ENCODE peak calls at places on chromosomes 2 and 18, in five cellular contexts. M, I, C, O and R are unnamed samples.

GRCh38 chr2:197113221-197113831 is 186.8 kb upstream of the PGAP1 start:
- DNase-seq in I (no peak), C (no peak), M (no peak), O (peak), R (no peak)

GRCh38 chr18:22057908-22058527 is 111.4 kb upstream of the GATA6 start:
- DNase-seq in I (no peak), C (no peak), O (no peak), M (no peak), R (no peak)

GRCh38 chr18:56789004-56789888 is 138.1 kb downstream of the WDR7 start:
- DNase-seq in I (no peak), O (peak), M (no peak), C (no peak), R (peak)

GRCh38 chr18:44917184-44917864 is 236.6 kb downstream of the SETBP1 start:
- DNase-seq in C (no peak), O (no peak), I (no peak), M (no peak), R (no peak)

GRCh38 chr2:101795033-101795432 is 97.5 kb downstream of the MAP4K4 start:
- DNase-seq in M (no peak), C (no peak), O (no peak), I (no peak), R (no peak)

GRCh38 chr2:111698089-111698488 is 185.9 kb downstream of the ANAPC1 start:
- DNase-seq in I (no peak), M (no peak), C (no peak), O (no peak), R (no peak)

GRCh38 chr2:10493636-10494281 is 45.6 kb upstream of the ODC1 start:
- DNase-seq in M (peak), O (peak), I (peak), C (peak), R (peak)

GRCh38 chr18:60202702-60203101 is 169.9 kb downstream of the MC4R start:
- DNase-seq in M (no peak), C (no peak), I (no peak), O (no peak), R (no peak)

GRCh38 chr2:9984217-9984739 is 32.8 kb downstream of the GRHL1 start:
- DNase-seq in M (no peak), I (no peak), O (peak), C (no peak), R (peak)

GRCh38 chr2:151506170-151506569 is 96.5 kb downstream of the RIF1 start:
- DNase-seq in M (no peak), C (no peak), I (no peak), O (no peak), R (no peak)

GRCh38 chr2:42566006-42566405 is 2.4 kb upstream of the MTA3 start:
- DNase-seq in M (peak), O (no peak), I (no peak), C (no peak), R (peak)

GRCh38 chr18:64175432-64175831 is 26.5 kb upstream of the LINC00305 start:
- DNase-seq in M (no peak), I (no peak), O (peak), C (no peak), R (no peak)

GRCh38 chr2:101349893-101350662 is 37.2 kb downstream of the CREG2 start:
- DNase-seq in M (no peak), I (no peak), C (no peak), O (no peak), R (peak)

GRCh38 chr2:10374362-10374943 is 71.7 kb downstream of the HPCAL1 start:
- DNase-seq in M (no peak), O (no peak), I (no peak), C (no peak), R (no peak)

GRCh38 chr2:233061007-233061590 is 957 bp downstream of the INPP5D start:
- DNase-seq in C (no peak), M (peak), I (no peak), O (peak), R (no peak)

GRCh38 chr2:43027103-43027482 is 199.3 kb downstream of the ZFP36L2 start:
- DNase-seq in O (no peak), I (no peak), M (peak), C (no peak), R (no peak)

GRCh38 chr2:200467806-200468686 is 41.8 kb downstream of the KCTD18 start:
- DNase-seq in O (no peak), C (no peak), I (no peak), M (no peak), R (peak)

GRCh38 chr18:25726278-25726677 is 364.1 kb downstream of the SS18 start:
- DNase-seq in C (no peak), I (no peak), O (no peak), M (no peak), R (no peak)

GRCh38 chr18:13216092-13216582 is 2.4 kb upstream of the LDLRAD4 start:
- DNase-seq in I (no peak), C (no peak), M (peak), O (peak), R (peak)

GRCh38 chr2:85852979-85853498 is 35.8 kb downstream of the ST3GAL5 start:
- DNase-seq in C (peak), O (peak), I (no peak), M (peak), R (peak)

GRCh38 chr18:51321696-51322095 is 124.2 kb upstream of the MEX3C start:
- DNase-seq in I (no peak), M (no peak), O (no peak), C (no peak), R (no peak)

GRCh38 chr2:221346411-221346810 is 225.7 kb downstream of the EPHA4 start:
- DNase-seq in C (no peak), I (no peak), M (no peak), O (no peak), R (no peak)

GRCh38 chr2:18630101-18630500 is 40.7 kb upstream of the NT5C1B start:
- DNase-seq in I (peak), C (no peak), O (no peak), M (no peak), R (no peak)

GRCh38 chr18:2281523-2282199 is 289.6 kb downstream of the METTL4 start:
- DNase-seq in I (no peak), C (no peak), O (no peak), M (no peak), R (no peak)

GRCh38 chr2:11270891-11271290 is 73.5 kb downstream of the ROCK2 start:
- DNase-seq in I (no peak), C (no peak), M (no peak), O (no peak), R (no peak)

DNA sequence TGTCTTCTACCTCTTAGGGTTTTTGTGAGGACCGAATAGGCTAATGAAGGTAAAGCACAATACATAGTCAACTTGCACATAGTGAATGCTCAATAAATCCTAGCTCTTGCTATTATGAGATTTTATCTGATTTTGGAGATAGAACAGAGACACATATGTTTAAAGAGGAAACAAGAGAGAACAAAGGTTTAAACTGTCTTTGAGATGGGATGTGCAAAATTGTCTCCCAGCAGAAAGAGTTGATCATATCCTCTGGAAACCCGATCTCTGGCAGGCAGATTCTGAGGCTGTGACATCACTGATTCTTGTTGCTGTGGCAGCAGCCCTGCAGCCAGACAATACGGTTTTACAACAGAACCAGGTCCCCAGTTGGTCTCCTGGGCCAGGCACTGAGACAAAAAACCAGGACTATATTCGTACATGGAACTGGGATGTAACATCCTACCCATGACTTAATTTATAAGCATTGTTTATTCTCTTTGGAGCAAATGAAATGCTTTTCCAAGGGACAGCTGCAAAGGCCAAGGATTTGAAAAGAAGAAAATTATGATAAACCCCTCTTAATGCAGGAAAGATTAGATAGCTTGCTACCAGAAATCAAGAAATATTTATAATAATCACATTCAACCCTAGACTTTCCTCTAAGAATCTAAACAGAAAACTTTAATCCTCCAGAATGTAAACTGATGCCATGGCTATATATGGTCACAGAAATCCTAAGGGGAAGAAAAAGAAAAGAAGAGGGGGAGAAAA is 80.2 kb downstream of the SLC8A1 start:
- DNase-seq in I (no peak), M (no peak), C (no peak), O (no peak), R (no peak)
- H3K4me3 ChIP-seq in I (no peak), M (no peak), C (no peak), O (no peak), R (no peak)

DNA sequence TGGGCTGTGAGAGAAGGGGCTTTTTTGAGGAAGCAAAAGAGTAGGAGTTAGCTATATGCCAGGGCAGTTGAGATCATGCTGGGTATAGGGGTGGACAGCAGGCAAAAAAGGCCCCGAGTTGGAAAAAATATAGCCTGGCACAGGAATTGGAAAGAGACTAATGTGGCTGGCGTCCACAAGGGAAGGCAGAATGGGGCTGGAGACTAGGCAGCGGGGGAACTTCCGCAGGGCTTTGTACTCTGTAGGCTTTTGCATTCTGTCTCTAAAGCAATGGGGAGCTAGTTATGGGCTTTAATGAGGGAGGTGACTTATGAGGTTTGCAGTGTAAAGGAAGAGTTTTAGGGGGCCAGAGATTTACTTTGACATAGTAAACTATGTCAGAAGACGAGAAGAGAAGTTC is 57.4 kb upstream of the ACVR1 start:
- DNase-seq in O (no peak), C (no peak), M (no peak), I (no peak), R (no peak)
- H3K4me3 ChIP-seq in O (no peak), C (no peak), M (no peak), I (no peak), R (no peak)

DNA sequence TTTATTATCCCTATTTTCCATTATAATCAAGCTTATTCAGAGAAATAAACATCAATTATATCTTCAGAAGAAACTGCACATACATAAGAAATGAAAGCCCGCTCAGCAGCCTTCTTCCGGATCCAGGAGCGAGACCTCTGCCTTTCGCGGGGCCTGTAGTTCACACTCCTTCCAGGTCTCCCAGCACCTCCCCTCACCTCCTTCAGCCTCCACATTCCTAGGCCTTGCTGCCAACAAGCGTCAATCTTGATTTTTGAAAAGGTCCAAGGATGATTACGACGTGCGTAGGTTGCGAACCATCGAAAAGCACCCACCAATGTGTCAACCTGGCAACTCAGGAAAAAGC is 355 bp upstream of the KIDINS220 start:
- DNase-seq in M (no peak), O (no peak), I (no peak), C (no peak), R (no peak)
- H3K4me3 ChIP-seq in M (no peak), O (peak), I (peak), C (peak), R (no peak)

GRCh38 chr18:48784654-48785053 is 166.1 kb downstream of the SMAD7 start:
- DNase-seq in M (no peak), I (no peak), O (peak), C (no peak), R (no peak)

GRCh38 chr18:48786621-48787522 is 163.9 kb downstream of the SMAD7 start:
- DNase-seq in I (no peak), C (no peak), O (no peak), M (peak), R (no peak)

GRCh38 chr18:48785686-48786470 is 164.9 kb downstream of the SMAD7 start:
- DNase-seq in C (no peak), O (no peak), I (no peak), M (peak), R (no peak)

GRCh38 chr18:48783616-48784520 is 166.9 kb downstream of the SMAD7 start:
- DNase-seq in M (no peak), C (no peak), I (no peak), O (no peak), R (no peak)

DNA sequence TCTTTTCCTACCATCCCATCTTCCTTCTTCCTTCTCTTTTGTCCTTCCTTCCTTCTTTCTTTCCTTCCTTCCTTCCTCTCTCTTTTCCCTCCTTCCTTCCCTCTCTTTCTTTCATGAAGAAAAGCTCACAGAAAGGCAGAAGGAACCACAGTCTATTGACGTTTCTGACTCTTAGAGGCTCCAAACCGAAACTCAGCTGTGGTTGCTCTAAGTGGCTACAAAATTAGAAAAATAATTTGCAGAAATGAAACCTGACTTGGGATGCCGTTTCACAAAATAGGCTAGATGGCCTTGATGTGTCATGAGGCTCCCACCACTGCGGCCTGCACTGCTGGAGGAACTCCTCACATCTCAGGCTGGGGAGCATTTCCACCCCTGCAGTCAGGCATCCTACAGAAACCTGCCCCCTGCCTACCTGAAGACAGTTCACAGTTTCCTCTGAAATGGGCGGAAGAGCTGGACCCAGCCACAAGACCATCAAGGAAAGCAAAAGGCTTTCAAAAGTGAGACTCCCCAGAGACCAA is 165.6 kb downstream of the SMAD7 start:
- DNase-seq in C (no peak), I (no peak), O (peak), M (no peak), R (no peak)
- H3K4me3 ChIP-seq in C (no peak), I (no peak), O (peak), M (no peak), R (no peak)

DNA sequence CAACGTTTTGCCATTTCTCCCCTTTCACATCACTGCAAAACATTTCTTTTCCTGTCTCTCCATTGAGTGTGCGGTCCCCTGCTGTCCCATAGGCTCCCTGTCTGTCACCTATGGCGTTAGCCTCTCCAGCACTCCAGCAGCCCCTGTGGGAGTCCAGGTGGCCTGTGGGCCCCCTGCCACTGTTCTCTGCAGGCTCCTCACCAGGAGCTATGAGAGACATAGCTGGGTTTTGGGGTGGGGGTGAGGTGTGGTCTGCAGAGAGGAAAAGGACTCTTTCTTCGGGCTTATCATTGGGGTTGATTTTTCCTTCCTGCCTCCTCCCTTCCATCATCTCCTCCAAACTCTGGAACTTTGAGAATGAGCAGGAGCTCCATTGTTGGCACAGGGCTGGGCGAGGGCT is 36.1 kb upstream of the IGFBP5 start:
- DNase-seq in I (no peak), C (no peak), O (no peak), M (peak), R (no peak)
- H3K4me3 ChIP-seq in I (no peak), C (no peak), O (no peak), M (no peak), R (no peak)

GRCh38 chr2:224546926-224547325 is 38.2 kb downstream of the CUL3 start:
- DNase-seq in I (no peak), M (no peak), O (no peak), C (no peak), R (no peak)
- H3K4me3 ChIP-seq in I (no peak), M (no peak), O (no peak), C (no peak), R (no peak)

GRCh38 chr2:120222186-120223033 is 790 bp downstream of the TMEM185B start:
- DNase-seq in I (no peak), O (peak), M (peak), C (no peak), R (no peak)
- H3K4me3 ChIP-seq in I (peak), O (peak), M (no peak), C (peak), R (peak)

GRCh38 chr2:136764397-136765255 is 719 bp upstream of the THSD7B start:
- DNase-seq in M (no peak), I (no peak), C (no peak), O (no peak), R (peak)
- H3K4me3 ChIP-seq in M (no peak), I (no peak), C (no peak), O (peak), R (no peak)